ENCODE peak calls at places on chromosome 11, in five cellular contexts. H, A, R, I and V are unnamed samples.

GRCh38 chr11:2139691-2140337 is 625 bp upstream of the IGF2 start:
- DNase-seq in H (no peak), I (no peak), R (no peak), A (no peak), V (no peak)

GRCh38 chr11:107769189-107769588 is 57.3 kb upstream of the SLN start:
- DNase-seq in H (no peak), I (no peak), R (no peak), A (peak), V (no peak)

GRCh38 chr11:77823775-77824174 is 2.8 kb downstream of the AAMDC start:
- DNase-seq in R (no peak), A (no peak), H (no peak), I (no peak), V (no peak)

GRCh38 chr11:16813141-16813540 is 74.7 kb downstream of the C11orf58 start:
- DNase-seq in I (no peak), R (no peak), H (no peak), A (no peak), V (no peak)

GRCh38 chr11:134244593-134244992 is 8.6 kb downstream of the THYN1 start:
- DNase-seq in I (no peak), R (no peak), H (no peak), A (no peak), V (no peak)

GRCh38 chr11:104531075-104531474 is 367.1 kb upstream of the PDGFD start:
- DNase-seq in I (peak), A (no peak), H (no peak), R (no peak), V (no peak)

GRCh38 chr11:107859459-107860239 is 1.1 kb upstream of the SLC35F2 start:
- DNase-seq in H (no peak), A (no peak), R (peak), I (peak), V (no peak)

GRCh38 chr11:77207019-77207485 is 79.0 kb downstream of the MYO7A start:
- DNase-seq in I (no peak), A (no peak), R (no peak), H (no peak), V (no peak)

GRCh38 chr11:117458275-117459120 is 130.8 kb downstream of the CEP164 start:
- DNase-seq in H (no peak), A (peak), R (no peak), I (no peak), V (no peak)

GRCh38 chr11:70067591-70068341 is 10.4 kb upstream of the ANO1 start:
- DNase-seq in A (no peak), R (no peak), H (no peak), I (no peak), V (peak)

DNA sequence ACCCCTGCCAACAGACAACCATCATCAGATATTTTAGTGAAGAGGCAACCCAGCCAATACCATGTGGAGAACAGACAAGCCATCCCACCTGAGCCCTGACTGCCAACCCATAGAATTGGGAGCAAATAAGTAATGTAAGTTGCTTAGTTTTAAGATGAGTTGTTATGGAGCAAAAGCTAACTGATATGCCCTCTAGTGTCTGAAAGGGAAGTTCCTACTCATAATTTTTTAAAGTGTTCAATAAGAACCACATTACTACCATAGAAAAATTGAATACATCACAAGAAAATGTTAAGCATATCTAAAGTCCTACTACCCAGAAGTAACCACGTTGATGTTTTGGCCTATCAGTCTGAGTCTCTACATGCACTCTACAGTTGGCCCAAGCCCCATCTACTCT is 50.8 kb upstream of the SLC36A4 start:
- DNase-seq in A (no peak), R (no peak), H (no peak), I (no peak), V (no peak)
- TF ChIP-seq CTCF in A (peak), R (no peak), H (peak), I (no peak), V (peak)

GRCh38 chr11:32333335-32333991 is 101.9 kb downstream of the WT1 start:
- DNase-seq in R (peak), I (peak), A (no peak), H (peak), V (no peak)
- TF ChIP-seq CTCF in R (no peak), I (peak), A (peak), H (peak), V (peak)

GRCh38 chr11:66636411-66636810 is 2.1 kb upstream of the RBM4 start:
- DNase-seq in A (no peak), R (no peak), H (no peak), I (no peak), V (no peak)

GRCh38 chr11:66641834-66642233 is 3.3 kb downstream of the RBM4 start:
- DNase-seq in A (no peak), R (no peak), I (no peak), H (no peak), V (no peak)

GRCh38 chr11:66638177-66639065 is at the start of gene RBM4:
- DNase-seq in R (peak), H (peak), A (peak), I (peak), V (peak)

GRCh38 chr11:66637557-66638176 is 836 bp upstream of the RBM4 start:
- DNase-seq in R (no peak), H (no peak), I (no peak), A (no peak), V (no peak)

DNA sequence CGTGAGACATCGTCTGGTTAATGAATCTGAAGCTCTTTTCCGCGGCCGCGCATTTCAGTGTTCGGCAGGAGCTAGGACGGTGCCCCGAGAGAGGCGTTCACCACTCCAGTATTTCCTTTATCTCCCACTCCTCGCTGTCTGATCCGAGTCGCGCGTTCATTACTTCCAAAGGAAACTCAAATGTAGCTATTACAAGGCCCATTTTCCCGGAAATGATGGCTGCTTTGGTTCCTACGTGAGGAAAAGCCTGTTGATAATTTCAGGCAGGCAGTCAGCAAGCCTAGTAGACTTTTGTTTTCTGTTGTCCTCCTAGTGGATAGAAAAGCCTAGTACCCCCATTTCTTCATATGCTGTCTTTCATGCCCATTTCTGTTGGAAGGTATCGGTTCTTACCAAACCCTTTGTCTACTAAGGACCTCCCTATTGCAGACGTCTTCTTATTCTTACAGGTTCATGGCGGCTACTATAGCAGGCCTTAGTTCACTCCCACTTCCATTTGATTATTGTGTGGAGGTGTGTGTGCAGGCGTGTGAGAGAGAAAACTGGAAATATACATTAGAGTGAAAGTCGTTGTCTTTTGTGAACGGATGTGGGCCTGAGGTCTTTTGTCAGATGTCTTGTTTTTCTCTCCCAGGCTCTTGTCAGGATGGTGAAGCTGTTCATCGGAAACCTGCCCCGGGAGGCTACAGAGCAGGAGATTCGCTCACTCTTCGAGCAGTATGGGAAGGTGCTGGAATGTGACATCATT is 737 bp downstream of the RBM4 start:
- DNase-seq in H (no peak), R (no peak), A (no peak), I (no peak), V (no peak)
- TF ChIP-seq CTCF in H (no peak), R (no peak), A (no peak), I (no peak), V (peak)

GRCh38 chr11:88544656-88545280 is 207.2 kb upstream of the CTSC start:
- DNase-seq in I (no peak), A (no peak), R (no peak), H (no peak), V (no peak)

GRCh38 chr11:88538088-88538487 is 200.6 kb upstream of the CTSC start:
- DNase-seq in I (peak), H (no peak), A (no peak), R (no peak), V (no peak)

GRCh38 chr11:88543902-88544655 is 206.5 kb upstream of the CTSC start:
- DNase-seq in R (peak), A (peak), I (peak), H (peak), V (peak)
- TF ChIP-seq CTCF in R (peak), A (peak), I (peak), H (peak), V (peak)

DNA sequence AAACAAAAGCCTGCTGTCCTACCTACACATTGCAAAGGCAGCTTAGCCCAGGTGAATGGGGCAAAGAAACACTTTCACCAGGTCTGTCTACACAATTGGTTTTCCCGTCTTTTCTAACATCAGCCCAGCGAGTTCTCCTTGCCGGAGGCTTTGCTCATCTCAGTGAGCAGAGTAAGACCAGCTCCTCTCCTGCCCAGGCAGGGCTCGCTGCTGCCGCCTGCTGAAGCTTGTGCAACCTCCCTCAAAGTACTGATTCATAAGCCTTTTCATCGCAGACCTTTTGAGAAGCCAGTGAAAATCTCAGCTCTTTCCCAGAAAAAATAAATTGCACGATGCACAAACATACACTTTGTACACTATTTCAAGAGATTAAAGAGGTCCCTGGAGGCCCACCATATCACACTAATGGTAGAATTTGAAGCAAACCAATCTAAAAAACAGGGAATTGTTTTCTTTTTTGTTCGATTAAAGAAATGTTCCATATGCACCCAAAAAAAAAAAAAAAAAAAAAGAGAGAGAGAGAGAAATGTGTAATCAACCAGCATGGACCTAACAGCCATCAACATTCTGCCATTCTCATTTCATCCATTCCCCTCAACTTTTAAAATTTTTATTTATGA is 328.1 kb upstream of the MPPED2 start:
- DNase-seq in H (peak), I (peak), R (peak), A (peak), V (peak)
- TF ChIP-seq CTCF in H (peak), I (peak), R (no peak), A (peak), V (peak)

DNA sequence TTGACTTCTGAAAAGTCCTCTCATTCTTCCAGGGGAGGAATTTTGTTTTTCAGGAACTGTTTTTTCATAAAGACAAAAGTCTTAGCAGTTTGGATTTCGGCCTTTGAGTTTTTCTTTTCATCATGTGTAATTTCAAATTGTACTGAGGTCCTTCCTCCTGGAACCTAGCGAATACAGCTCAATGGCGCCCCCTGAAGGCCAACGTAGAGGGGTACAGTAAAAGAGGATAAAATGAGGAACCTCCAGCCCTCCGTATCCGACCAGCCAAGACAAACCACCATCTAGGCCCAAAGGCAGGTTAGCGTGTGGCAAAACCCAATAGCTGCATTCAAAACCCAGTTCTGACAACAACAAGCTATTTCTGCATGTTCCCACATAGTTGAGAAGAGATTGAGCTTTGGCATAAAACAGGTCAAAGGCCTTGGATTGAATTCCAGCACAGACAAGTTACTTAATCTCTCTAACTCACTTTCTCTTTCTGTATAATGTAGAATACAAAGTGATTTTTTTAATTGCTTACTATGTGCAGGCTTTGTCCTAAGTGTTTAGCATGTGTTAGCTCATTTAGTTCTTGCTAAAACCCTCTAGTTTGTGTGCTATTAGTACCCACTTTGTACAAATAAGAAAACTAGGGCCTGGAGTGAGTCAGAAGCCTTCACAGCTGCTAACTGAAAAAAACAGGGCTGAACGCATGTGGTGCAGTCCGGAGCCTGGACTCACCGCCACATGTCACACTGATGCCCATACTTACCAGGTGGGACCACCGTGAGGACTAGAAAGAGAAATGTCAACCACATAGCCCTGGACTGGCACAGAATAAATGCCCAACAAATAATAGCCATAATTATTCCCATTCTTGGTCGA is 43.2 kb upstream of the ETS1 start:
- DNase-seq in I (peak), A (peak), R (peak), H (peak), V (peak)
- TF ChIP-seq CTCF in I (peak), A (peak), R (peak), H (peak), V (peak)